ENCODE peak calls at places on chromosome 4, in nine cellular contexts. V, R, D, L, S, K, Q, Z and H are unnamed samples.

GRCh38 chr4:140635606-140636005 is 66.8 kb upstream of the UCP1 start:
- DNase-seq in V (no peak), R (no peak), D (no peak), L (peak), S (peak), K (peak), Q (no peak), Z (no peak), H (no peak)

GRCh38 chr4:11719879-11720278 is 291.2 kb upstream of the HS3ST1 start:
- DNase-seq in V (no peak), R (no peak), D (peak), L (no peak), S (no peak), K (peak), Q (no peak), Z (no peak), H (no peak)

GRCh38 chr4:150425161-150425560 is 156.8 kb upstream of the MAB21L2 start:
- DNase-seq in V (no peak), R (no peak), D (no peak), L (no peak), S (no peak), K (no peak), Q (no peak), Z (no peak), H (no peak)

GRCh38 chr4:78057600-78058560 is 757 bp downstream of the FRAS1 start:
- DNase-seq in V (peak), R (no peak), D (peak), L (peak), S (peak), K (peak), Q (no peak), Z (peak), H (peak)

GRCh38 chr4:1488831-1489638 is 82.8 kb upstream of the NKX1-1 start:
- DNase-seq in V (no peak), R (no peak), D (no peak), L (peak), S (no peak), K (no peak), Q (no peak), Z (no peak), H (peak)

GRCh38 chr4:19193274-19193962 is 1058.3 kb upstream of the SLIT2 start:
- DNase-seq in V (no peak), R (no peak), D (no peak), L (no peak), S (no peak), K (no peak), Q (no peak), Z (no peak), H (no peak)

GRCh38 chr4:184315675-184316359 is 98.1 kb upstream of the ENPP6 start:
- DNase-seq in V (no peak), R (peak), D (no peak), L (no peak), S (no peak), K (no peak), Q (no peak), Z (no peak), H (peak)

GRCh38 chr4:16730522-16730921 is 167.9 kb downstream of the LDB2 start:
- DNase-seq in V (no peak), R (no peak), D (no peak), L (no peak), S (no peak), K (no peak), Q (no peak), Z (no peak), H (no peak)

GRCh38 chr4:37976513-37976912 is 16.3 kb downstream of the PTTG2 start:
- DNase-seq in V (no peak), R (no peak), D (no peak), L (no peak), S (no peak), K (no peak), Q (no peak), Z (no peak), H (no peak)

GRCh38 chr4:132332932-132333722 is 816.0 kb upstream of the PCDH10 start:
- DNase-seq in V (no peak), R (no peak), D (no peak), L (no peak), S (no peak), K (no peak), Q (peak), Z (no peak), H (no peak)

GRCh38 chr4:15149842-15150592 is 147.7 kb downstream of the CPEB2 start:
- DNase-seq in V (peak), R (peak), D (peak), L (peak), S (peak), K (peak), Q (peak), Z (peak), H (peak)

GRCh38 chr4:147160908-147161513 is 215.3 kb upstream of the TTC29 start:
- DNase-seq in V (no peak), R (no peak), D (no peak), L (no peak), S (no peak), K (peak), Q (peak), Z (no peak), H (no peak)

GRCh38 chr4:15964159-15964558 is 1.2 kb upstream of the FGFBP2 start:
- DNase-seq in V (no peak), R (no peak), D (no peak), L (no peak), S (no peak), K (no peak), Q (no peak), Z (no peak), H (no peak)

GRCh38 chr4:71184195-71184781 is 154.5 kb upstream of the SLC4A4 start:
- DNase-seq in V (peak), R (no peak), D (peak), L (no peak), S (no peak), K (peak), Q (peak), Z (peak), H (no peak)

GRCh38 chr4:3225946-3226345 is 23.0 kb upstream of the MSANTD1 start:
- DNase-seq in V (no peak), R (no peak), D (no peak), L (peak), S (no peak), K (no peak), Q (no peak), Z (no peak), H (peak)

GRCh38 chr4:52750819-52751348 is 341 bp downstream of the ERVMER34-1 start:
- DNase-seq in V (no peak), R (no peak), D (no peak), L (no peak), S (peak), K (peak), Q (no peak), Z (no peak), H (peak)

GRCh38 chr4:180164799-180165198 is 2078.4 kb upstream of the TENM3 start:
- DNase-seq in V (no peak), R (no peak), D (no peak), L (no peak), S (no peak), K (no peak), Q (no peak), Z (no peak), H (no peak)

GRCh38 chr4:1851160-1851559 is 4.8 kb downstream of the LETM1 start:
- DNase-seq in V (no peak), R (no peak), D (no peak), L (no peak), S (no peak), K (peak), Q (no peak), Z (no peak), H (no peak)

GRCh38 chr4:1987721-1988326 is 20.9 kb downstream of the NELFA start:
- DNase-seq in V (no peak), R (no peak), D (no peak), L (no peak), S (no peak), K (no peak), Q (no peak), Z (no peak), H (no peak)

GRCh38 chr4:37687175-37687525 is 974 bp upstream of the RELL1 start:
- DNase-seq in V (peak), R (peak), D (no peak), L (no peak), S (no peak), K (no peak), Q (peak), Z (no peak), H (no peak)

GRCh38 chr4:118981171-118981838 is 92.7 kb downstream of the SYNPO2 start:
- DNase-seq in V (no peak), R (no peak), D (no peak), L (no peak), S (no peak), K (no peak), Q (no peak), Z (no peak), H (no peak)
- H3K27ac ChIP-seq in V (no peak), R (peak), D (no peak), L (no peak), S (peak), K (no peak), Q (no peak), Z (peak), H (no peak)

DNA sequence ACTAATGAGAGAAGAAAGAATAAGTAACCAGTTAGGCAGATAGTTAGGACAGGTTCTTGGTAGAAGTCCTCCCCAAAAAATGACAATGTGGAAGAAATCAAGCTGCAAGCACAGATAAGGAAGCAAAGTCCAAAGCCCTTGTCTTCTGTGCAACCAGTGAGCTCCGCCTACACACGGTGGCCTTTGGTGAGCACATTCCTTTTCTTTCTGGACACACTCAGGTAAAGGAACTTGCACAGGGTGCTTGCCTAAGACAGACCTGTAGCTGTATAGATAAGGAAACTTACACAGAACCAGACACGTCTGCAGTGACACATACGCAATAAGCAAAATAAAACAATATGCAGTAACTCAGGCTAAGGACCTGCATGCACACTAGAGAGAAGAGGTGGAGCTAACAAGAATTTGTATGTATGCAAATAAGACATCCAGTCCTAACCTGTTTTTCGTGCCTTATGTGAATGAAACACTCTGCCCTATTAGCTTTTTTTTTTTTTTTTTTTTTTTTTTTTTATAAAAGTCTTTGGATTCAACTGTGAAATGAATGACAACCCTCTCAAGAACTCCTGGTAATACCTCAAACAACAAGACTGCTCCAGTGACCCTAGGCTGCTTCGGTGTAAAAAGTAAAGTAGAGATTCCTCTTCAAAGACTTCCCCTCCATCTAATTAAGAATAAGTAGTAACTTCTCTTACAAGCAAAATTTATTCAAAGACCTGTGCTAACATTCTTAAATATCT is 48.8 kb downstream of the UGT2B10 start:
- DNase-seq in V (no peak), R (no peak), D (peak), L (no peak), S (no peak), K (no peak), Q (peak), Z (no peak), H (peak)
- TF ChIP-seq POLR2A in V (no peak), R (no peak), D (no peak), L (no peak), S (no peak), K (no peak), Q (no peak), Z (no peak), H (no peak)

DNA sequence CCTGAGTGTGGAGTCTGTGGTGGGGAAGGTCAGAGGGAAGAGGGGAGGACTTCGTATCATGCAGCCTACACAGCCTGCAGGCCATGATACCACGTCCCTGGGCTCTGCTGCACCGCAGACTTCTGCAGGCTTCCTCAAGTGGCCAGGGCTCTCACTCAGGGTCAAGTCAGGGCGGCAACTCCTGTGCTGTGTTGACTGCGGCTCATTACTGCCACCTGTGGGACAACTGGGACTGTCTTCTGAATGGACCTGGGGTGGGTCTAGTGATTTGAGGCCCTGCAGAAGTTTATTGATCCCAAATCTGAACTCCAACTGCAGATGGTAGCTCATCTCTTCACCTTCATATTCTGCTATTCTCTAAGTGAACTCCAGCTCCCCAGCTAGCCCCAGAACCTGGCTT is 167.1 kb downstream of the NSUN7 start:
- DNase-seq in V (no peak), R (no peak), D (no peak), L (no peak), S (no peak), K (peak), Q (peak), Z (peak), H (no peak)
- H3K27ac ChIP-seq in V (no peak), R (no peak), D (no peak), L (no peak), S (no peak), K (peak), Q (no peak), Z (peak), H (no peak)

DNA sequence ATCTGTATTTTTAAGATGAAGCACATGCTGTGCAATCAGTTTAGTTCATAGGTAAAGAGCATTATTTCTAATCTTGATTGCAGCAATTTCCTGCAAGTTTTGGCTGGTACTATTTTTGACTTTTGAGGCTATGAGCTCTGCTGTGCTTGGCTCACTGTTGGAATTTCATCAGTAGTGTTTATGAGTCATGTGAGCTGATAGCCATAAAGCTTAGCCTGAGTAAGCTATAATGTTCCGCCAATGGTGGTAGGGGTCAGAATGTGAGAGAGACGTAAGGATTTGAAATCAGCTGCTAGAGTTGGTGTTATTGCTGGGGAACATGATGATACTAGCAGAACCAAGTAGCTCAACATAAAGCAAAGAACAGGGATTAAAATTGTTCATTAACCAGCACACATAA is 590.9 kb upstream of the GNPDA2 start:
- DNase-seq in V (no peak), R (no peak), D (no peak), L (no peak), S (no peak), K (no peak), Q (no peak), Z (no peak), H (no peak)
- TF ChIP-seq POLR2A in V (no peak), R (no peak), D (no peak), L (no peak), S (no peak), K (no peak), Q (no peak), Z (no peak), H (no peak)

GRCh38 chr4:76590847-76591281 is 155.8 kb downstream of the SHROOM3 start:
- DNase-seq in V (no peak), R (no peak), D (no peak), L (no peak), S (no peak), K (no peak), Q (no peak), Z (no peak), H (no peak)

GRCh38 chr4:76588268-76588667 is 153.2 kb downstream of the SHROOM3 start:
- DNase-seq in V (no peak), R (no peak), D (no peak), L (no peak), S (no peak), K (no peak), Q (no peak), Z (no peak), H (no peak)

GRCh38 chr4:76589402-76589801 is 154.4 kb downstream of the SHROOM3 start:
- DNase-seq in V (no peak), R (no peak), D (no peak), L (no peak), S (no peak), K (peak), Q (no peak), Z (no peak), H (no peak)

GRCh38 chr4:76591992-76592391 is 157.0 kb downstream of the SHROOM3 start:
- DNase-seq in V (no peak), R (no peak), D (no peak), L (no peak), S (no peak), K (no peak), Q (no peak), Z (no peak), H (no peak)

DNA sequence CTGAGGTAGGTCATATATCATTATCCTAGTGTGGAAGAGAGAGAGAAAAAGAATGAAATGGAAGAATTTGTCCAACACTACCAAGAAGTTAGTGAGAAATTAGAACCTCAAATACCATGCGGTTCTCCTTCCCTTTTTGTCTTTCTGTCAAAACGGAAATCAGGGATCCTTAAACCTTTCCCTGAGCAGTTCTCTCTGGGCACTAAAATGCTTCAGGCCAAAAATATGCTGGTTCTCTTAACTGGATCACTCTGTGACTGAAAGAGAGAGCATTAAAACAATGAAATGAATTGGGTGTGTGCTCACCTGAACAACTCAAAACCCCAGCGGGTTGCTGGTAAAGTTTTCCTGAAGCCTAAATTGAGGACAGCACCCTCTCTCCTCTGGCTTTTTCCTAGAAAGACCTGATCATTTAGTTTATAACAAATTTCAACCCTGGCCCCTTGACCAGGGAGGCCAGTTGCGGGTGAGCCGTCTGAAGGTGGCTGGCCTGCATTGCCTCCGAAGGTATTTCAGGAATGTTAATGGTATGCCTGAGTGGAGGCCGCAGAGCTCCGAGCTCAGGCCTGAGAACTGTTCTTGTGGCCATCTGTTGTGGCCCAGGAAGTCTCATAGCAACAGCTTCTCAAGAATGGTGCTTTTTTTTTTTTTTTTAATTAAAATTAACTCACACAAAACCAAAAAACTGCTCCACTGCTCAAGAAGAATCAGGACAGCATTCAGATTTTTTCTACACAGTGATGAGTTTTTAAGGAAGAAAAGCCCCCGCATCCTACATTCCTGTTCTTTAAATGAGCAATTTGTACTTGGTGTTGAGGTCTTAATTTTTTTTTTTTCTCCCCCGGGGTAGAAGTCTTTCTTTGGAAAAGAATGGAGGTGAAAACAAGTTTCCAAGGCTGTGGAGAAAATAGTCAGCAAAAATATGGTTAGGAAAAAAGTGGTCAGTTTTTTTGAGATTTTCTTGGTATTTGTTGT is 155.1 kb downstream of the SHROOM3 start:
- DNase-seq in V (no peak), R (no peak), D (no peak), L (peak), S (peak), K (peak), Q (no peak), Z (no peak), H (no peak)
- H3K27ac ChIP-seq in V (no peak), R (peak), D (peak), L (no peak), S (peak), K (peak), Q (no peak), Z (no peak), H (no peak)

DNA sequence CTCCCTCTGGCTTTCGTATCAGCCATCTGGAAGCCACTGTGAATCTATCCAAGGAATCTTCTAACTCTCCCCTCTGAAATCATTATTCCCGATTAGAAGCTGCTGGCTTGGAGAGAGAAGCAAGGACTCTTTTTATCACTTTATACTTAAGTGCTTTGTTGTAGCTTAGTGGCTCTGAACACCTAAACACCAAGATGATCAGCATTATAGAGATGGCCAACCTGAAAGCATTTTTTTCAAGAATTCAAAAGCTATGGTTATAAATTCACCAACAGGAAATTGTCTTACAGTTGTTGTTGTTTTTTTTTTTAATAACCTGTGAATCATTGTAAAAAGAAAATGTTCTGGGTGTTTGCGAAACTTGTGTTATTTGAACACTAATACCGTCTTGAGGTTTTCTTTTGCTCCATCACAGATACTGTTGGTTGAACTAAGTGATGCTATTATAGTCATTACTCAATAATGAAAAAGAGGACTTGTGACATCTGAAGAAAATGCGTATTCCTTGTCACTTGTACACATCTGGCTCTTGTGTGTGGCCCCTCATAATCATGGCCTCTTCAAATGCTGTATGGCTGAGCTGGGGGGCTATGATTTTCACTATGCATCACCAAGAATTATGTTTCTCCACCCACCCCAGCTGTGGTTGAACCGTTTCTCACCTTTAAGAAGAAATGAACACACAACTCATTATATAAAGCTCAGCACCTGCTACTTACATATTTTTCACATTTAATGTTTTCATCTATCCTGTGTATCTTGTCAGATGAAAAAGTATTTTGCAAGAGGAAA is 11.8 kb upstream of the SMIM43 start:
- DNase-seq in V (no peak), R (no peak), D (no peak), L (no peak), S (no peak), K (no peak), Q (no peak), Z (no peak), H (no peak)
- TF ChIP-seq POLR2A in V (no peak), R (no peak), D (no peak), L (no peak), S (no peak), K (no peak), Q (no peak), Z (no peak), H (no peak)

GRCh38 chr4:85745939-85746338 is 271.0 kb downstream of the ARHGAP24 start:
- DNase-seq in V (no peak), R (no peak), D (no peak), L (no peak), S (no peak), K (no peak), Q (no peak), Z (no peak), H (no peak)
- H3K27ac ChIP-seq in V (no peak), R (no peak), D (no peak), L (no peak), S (no peak), K (no peak), Q (no peak), Z (no peak), H (no peak)

DNA sequence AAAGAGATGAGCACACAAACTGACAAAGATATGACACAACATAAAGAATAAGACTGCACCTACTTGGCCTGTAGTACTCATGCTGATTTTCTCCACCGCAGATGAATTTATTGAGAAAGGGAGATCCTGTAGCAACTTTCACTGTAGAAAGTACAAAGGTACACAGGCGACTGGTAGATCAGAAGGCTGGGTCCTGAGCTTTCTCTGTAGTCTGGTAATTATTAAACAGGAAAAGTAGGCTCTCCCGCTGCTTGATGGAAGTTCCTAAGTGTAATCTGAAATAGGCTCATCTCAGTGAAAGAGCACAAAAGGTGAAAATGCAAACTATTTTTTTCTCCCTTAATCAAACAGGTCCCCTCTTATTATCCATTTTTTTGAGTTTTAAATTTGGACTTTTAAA is at the start of gene ADH6:
- DNase-seq in V (no peak), R (no peak), D (no peak), L (no peak), S (no peak), K (no peak), Q (no peak), Z (no peak), H (no peak)
- TF ChIP-seq POLR2A in V (no peak), R (no peak), D (no peak), L (no peak), S (no peak), K (no peak), Q (no peak), Z (no peak), H (peak)